ENCODE peak calls at places on chromosomes 2 and 18, in seven cellular contexts. One of them, this sample, is unnamed.

GRCh38 chr2:237283136-237283928 is 130.6 kb downstream of the COL6A3 start:
- DNase-seq in DMS153: no peak
- DNase-seq in A549: no peak
- DNase-seq in COR-L47: no peak
- DNase-seq in GM04504: no peak
- DNase-seq in activated T-cell treated with anti-CD3 and anti-CD28 coated beads, Interleukin-2, amount 50 U/mL, for 24 hours: no peak
- DNase-seq in GM13976: no peak
- DNase-seq in this sample: no peak

GRCh38 chr2:37614061-37614802 is 57.2 kb downstream of the CDC42EP3 start:
- DNase-seq in GM04504: peak
- DNase-seq in activated T-cell treated with anti-CD3 and anti-CD28 coated beads, Interleukin-2, amount 50 U/mL, for 24 hours: peak
- DNase-seq in COR-L47: no peak
- DNase-seq in A549: peak
- DNase-seq in DMS153: no peak
- DNase-seq in GM13976: no peak
- DNase-seq in this sample: peak

GRCh38 chr2:143254108-143254507 is 124.9 kb downstream of the ARHGAP15 start:
- DNase-seq in GM13976: no peak
- DNase-seq in activated T-cell treated with anti-CD3 and anti-CD28 coated beads, Interleukin-2, amount 50 U/mL, for 24 hours: no peak
- DNase-seq in DMS153: no peak
- DNase-seq in GM04504: no peak
- DNase-seq in A549: no peak
- DNase-seq in COR-L47: no peak
- DNase-seq in this sample: no peak

GRCh38 chr2:222088561-222088960 is 210.2 kb downstream of the PAX3 start:
- DNase-seq in activated T-cell treated with anti-CD3 and anti-CD28 coated beads, Interleukin-2, amount 50 U/mL, for 24 hours: no peak
- DNase-seq in A549: no peak
- DNase-seq in GM13976: no peak
- DNase-seq in DMS153: no peak
- DNase-seq in GM04504: no peak
- DNase-seq in COR-L47: no peak
- DNase-seq in this sample: no peak

GRCh38 chr18:31684279-31685096 is at the start of gene B4GALT6:
- DNase-seq in GM04504: no peak
- DNase-seq in DMS153: no peak
- DNase-seq in COR-L47: peak
- DNase-seq in activated T-cell treated with anti-CD3 and anti-CD28 coated beads, Interleukin-2, amount 50 U/mL, for 24 hours: peak
- DNase-seq in A549: peak
- DNase-seq in GM13976: peak
- DNase-seq in this sample: peak

GRCh38 chr2:113136828-113137775 is 9.7 kb downstream of the IL1RN start:
- DNase-seq in A549: peak
- DNase-seq in activated T-cell treated with anti-CD3 and anti-CD28 coated beads, Interleukin-2, amount 50 U/mL, for 24 hours: peak
- DNase-seq in DMS153: peak
- DNase-seq in GM04504: no peak
- DNase-seq in GM13976: peak
- DNase-seq in COR-L47: peak
- DNase-seq in this sample: peak

GRCh38 chr2:102256874-102257462 is 54.4 kb upstream of the IL1RL1 start:
- DNase-seq in GM04504: no peak
- DNase-seq in activated T-cell treated with anti-CD3 and anti-CD28 coated beads, Interleukin-2, amount 50 U/mL, for 24 hours: no peak
- DNase-seq in DMS153: no peak
- DNase-seq in A549: no peak
- DNase-seq in COR-L47: no peak
- DNase-seq in GM13976: no peak
- DNase-seq in this sample: no peak

GRCh38 chr2:45570671-45571334 is 40.3 kb downstream of the SRBD1 start:
- DNase-seq in A549: no peak
- DNase-seq in COR-L47: no peak
- DNase-seq in GM13976: no peak
- DNase-seq in activated T-cell treated with anti-CD3 and anti-CD28 coated beads, Interleukin-2, amount 50 U/mL, for 24 hours: no peak
- DNase-seq in DMS153: no peak
- DNase-seq in GM04504: no peak
- DNase-seq in this sample: no peak

GRCh38 chr2:207107551-207107950 is 58.2 kb downstream of the KLF7 start:
- DNase-seq in DMS153: peak
- DNase-seq in GM04504: no peak
- DNase-seq in activated T-cell treated with anti-CD3 and anti-CD28 coated beads, Interleukin-2, amount 50 U/mL, for 24 hours: no peak
- DNase-seq in COR-L47: peak
- DNase-seq in GM13976: no peak
- DNase-seq in A549: no peak
- DNase-seq in this sample: no peak

GRCh38 chr2:61658841-61659780 is 121.0 kb upstream of the XPO1 start:
- DNase-seq in COR-L47: peak
- DNase-seq in A549: peak
- DNase-seq in GM04504: no peak
- DNase-seq in GM13976: peak
- DNase-seq in DMS153: no peak
- DNase-seq in activated T-cell treated with anti-CD3 and anti-CD28 coated beads, Interleukin-2, amount 50 U/mL, for 24 hours: no peak
- DNase-seq in this sample: peak